ENCODE peak calls at places on chromosomes 16 and 17, in seven cellular contexts. One of them, this sample, is unnamed.

GRCh38 chr17:75153854-75154194 is 488 bp downstream of the JPT1 start:
- DNase-seq in stimulated activated CD8-positive, alpha-beta memory T cell treated with anti-CD3 and anti-CD28 coated beads, Interleukin-4, amount 100 ng/mL, for 4 hours: no peak
- DNase-seq in AG20443: peak; percentile 27
- DNase-seq in lower lobe of right lung: peak; percentile 54
- DNase-seq in pancreas: no peak
- DNase-seq in HFF-Myc: no peak
- DNase-seq in OCI-LY7: peak; percentile 57
- DNase-seq in this sample: no peak

GRCh38 chr17:73532441-73532901 is 111.8 kb downstream of the SDK2 start:
- DNase-seq in lower lobe of right lung: no peak
- DNase-seq in OCI-LY7: no peak
- DNase-seq in stimulated activated CD8-positive, alpha-beta memory T cell treated with anti-CD3 and anti-CD28 coated beads, Interleukin-4, amount 100 ng/mL, for 4 hours: no peak
- DNase-seq in AG20443: no peak
- DNase-seq in HFF-Myc: no peak
- DNase-seq in pancreas: no peak
- DNase-seq in this sample: no peak

GRCh38 chr17:32609085-32609484 is 122.3 kb downstream of the CDK5R1 start:
- DNase-seq in stimulated activated CD8-positive, alpha-beta memory T cell treated with anti-CD3 and anti-CD28 coated beads, Interleukin-4, amount 100 ng/mL, for 4 hours: peak; percentile 39
- DNase-seq in pancreas: peak; percentile 16
- DNase-seq in OCI-LY7: peak; percentile 78
- DNase-seq in lower lobe of right lung: peak; percentile 68
- DNase-seq in HFF-Myc: no peak
- DNase-seq in AG20443: no peak
- DNase-seq in this sample: no peak

GRCh38 chr17:37447641-37448040 is 41.0 kb downstream of the TADA2A start:
- DNase-seq in AG20443: peak; percentile 47
- DNase-seq in stimulated activated CD8-positive, alpha-beta memory T cell treated with anti-CD3 and anti-CD28 coated beads, Interleukin-4, amount 100 ng/mL, for 4 hours: no peak
- DNase-seq in HFF-Myc: no peak
- DNase-seq in OCI-LY7: no peak
- DNase-seq in lower lobe of right lung: no peak
- DNase-seq in pancreas: no peak
- DNase-seq in this sample: no peak

GRCh38 chr17:62869885-62870580 is 61.9 kb upstream of the MARCHF10 start:
- DNase-seq in pancreas: no peak
- DNase-seq in HFF-Myc: peak; percentile 67
- DNase-seq in stimulated activated CD8-positive, alpha-beta memory T cell treated with anti-CD3 and anti-CD28 coated beads, Interleukin-4, amount 100 ng/mL, for 4 hours: no peak
- DNase-seq in OCI-LY7: no peak
- DNase-seq in lower lobe of right lung: no peak
- DNase-seq in AG20443: peak; percentile 79
- DNase-seq in this sample: no peak

GRCh38 chr16:49019081-49019633 is 262.5 kb downstream of the CBLN1 start:
- DNase-seq in lower lobe of right lung: no peak
- DNase-seq in stimulated activated CD8-positive, alpha-beta memory T cell treated with anti-CD3 and anti-CD28 coated beads, Interleukin-4, amount 100 ng/mL, for 4 hours: no peak
- DNase-seq in OCI-LY7: no peak
- DNase-seq in AG20443: no peak
- DNase-seq in pancreas: no peak
- DNase-seq in HFF-Myc: peak; percentile 86
- DNase-seq in this sample: no peak

GRCh38 chr17:59298512-59298911 is 32.9 kb upstream of the YPEL2 start:
- DNase-seq in HFF-Myc: no peak
- DNase-seq in pancreas: no peak
- DNase-seq in lower lobe of right lung: no peak
- DNase-seq in AG20443: no peak
- DNase-seq in OCI-LY7: no peak
- DNase-seq in stimulated activated CD8-positive, alpha-beta memory T cell treated with anti-CD3 and anti-CD28 coated beads, Interleukin-4, amount 100 ng/mL, for 4 hours: no peak
- DNase-seq in this sample: no peak

GRCh38 chr16:929227-929669 is 41.5 kb downstream of the LMF1 start:
- DNase-seq in HFF-Myc: no peak
- DNase-seq in AG20443: no peak
- DNase-seq in stimulated activated CD8-positive, alpha-beta memory T cell treated with anti-CD3 and anti-CD28 coated beads, Interleukin-4, amount 100 ng/mL, for 4 hours: no peak
- DNase-seq in lower lobe of right lung: no peak
- DNase-seq in pancreas: no peak
- DNase-seq in OCI-LY7: no peak
- DNase-seq in this sample: no peak

This sample was measured in head of caudate nucleus.